ENCODE peak calls at places on chromosomes 4 and X, in seven cellular contexts. R, B, N, G, Q, W and S are unnamed samples.

GRCh38 chr4:185395255-185395955 is at the start of gene LRP2BP:
- DNase-seq in R (no peak), B (no peak), N (no peak), G (no peak), Q (peak), W (no peak), S (no peak)

GRCh38 chr4:54094449-54094848 is 5.5 kb upstream of the GSX2 start:
- DNase-seq in R (no peak), B (no peak), N (no peak), G (peak), Q (no peak), W (no peak), S (no peak)

GRCh38 chrX:2533424-2533823 is 32.6 kb upstream of the DHRSX start:
- DNase-seq in R (no peak), B (no peak), N (no peak), G (no peak), Q (no peak), W (no peak), S (no peak)

GRCh38 chr4:142840516-142841123 is 5.5 kb downstream of the INPP4B start:
- DNase-seq in R (peak), B (no peak), N (no peak), G (peak), Q (peak), W (peak), S (no peak)

GRCh38 chrX:6693051-6693450 is 158.1 kb upstream of the VCX3A start:
- DNase-seq in R (no peak), B (no peak), N (no peak), G (peak), Q (no peak), W (no peak), S (no peak)

GRCh38 chrX:51496501-51497291 is at the start of gene NUDT11:
- DNase-seq in R (no peak), B (no peak), N (peak), G (peak), Q (peak), W (peak), S (peak)

GRCh38 chr4:112266823-112267222 is 18.9 kb downstream of the TIFA start:
- DNase-seq in R (no peak), B (no peak), N (no peak), G (peak), Q (peak), W (no peak), S (no peak)

GRCh38 chrX:105219454-105220401 is 766 bp downstream of the TEX13A start:
- DNase-seq in R (no peak), B (no peak), N (no peak), G (no peak), Q (no peak), W (no peak), S (no peak)

GRCh38 chrX:21993265-21993664 is 38.9 kb upstream of the PHEX start:
- DNase-seq in R (no peak), B (no peak), N (no peak), G (no peak), Q (no peak), W (no peak), S (no peak)

GRCh38 chr4:90745176-90745575 is 618.0 kb downstream of the CCSER1 start:
- DNase-seq in R (no peak), B (no peak), N (no peak), G (no peak), Q (peak), W (no peak), S (peak)

GRCh38 chr4:84915396-84915780 is 51.1 kb downstream of the WDFY3 start:
- DNase-seq in R (no peak), B (peak), N (no peak), G (no peak), Q (no peak), W (no peak), S (no peak)

GRCh38 chrX:154967603-154968002 is 54.9 kb downstream of the F8 start:
- DNase-seq in R (no peak), B (no peak), N (no peak), G (no peak), Q (peak), W (no peak), S (peak)

GRCh38 chrX:131741103-131741581 is 197.3 kb downstream of the OR13H1 start:
- DNase-seq in R (peak), B (no peak), N (no peak), G (no peak), Q (no peak), W (peak), S (no peak)

GRCh38 chr4:56755901-56756300 is 65.6 kb downstream of the SPINK2 start:
- DNase-seq in R (no peak), B (no peak), N (no peak), G (no peak), Q (peak), W (no peak), S (peak)

GRCh38 chr4:39464886-39465501 is 6.1 kb downstream of the LIAS start:
- DNase-seq in R (peak), B (no peak), N (no peak), G (no peak), Q (peak), W (peak), S (peak)

GRCh38 chr4:113760852-113761681 is 471 bp downstream of the CAMK2D start:
- DNase-seq in R (peak), B (no peak), N (peak), G (peak), Q (peak), W (peak), S (peak)

GRCh38 chr4:146308951-146309350 is 94.6 kb downstream of the REELD1 start:
- DNase-seq in R (no peak), B (no peak), N (no peak), G (no peak), Q (no peak), W (no peak), S (no peak)

GRCh38 chr4:52869196-52869595 is 7.1 kb downstream of the RASL11B start:
- DNase-seq in R (no peak), B (no peak), N (no peak), G (no peak), Q (no peak), W (peak), S (no peak)